ENCODE peak calls at places on chromosomes 6 and 20, in five cellular contexts. One of them, this sample, is unnamed.
A peak's percentile ranks its signal among the peaks of the same experiment; 100 is the strongest.

GRCh38 chr20:63737940-63738686 is 1.5 kb upstream of the SLC2A4RG start:
- DNase-seq in retina: peak; percentile 47
- DNase-seq in RWPE1: no peak
- DNase-seq in astrocyte of the hippocampus: peak; percentile 23
- DNase-seq in NCI-H510A treated with DMSO at 0.1 percent for 48 hours: no peak
- DNase-seq in this sample: no peak

GRCh38 chr6:108581237-108581931 is 20.7 kb downstream of the FOXO3 start:
- DNase-seq in retina: no peak
- DNase-seq in RWPE1: peak; percentile 57
- DNase-seq in astrocyte of the hippocampus: peak; percentile 81
- DNase-seq in NCI-H510A treated with DMSO at 0.1 percent for 48 hours: no peak
- DNase-seq in this sample: peak; percentile 69

GRCh38 chr20:39376788-39377187 is 414.6 kb downstream of the DHX35 start:
- DNase-seq in retina: no peak
- DNase-seq in RWPE1: no peak
- DNase-seq in astrocyte of the hippocampus: no peak
- DNase-seq in NCI-H510A treated with DMSO at 0.1 percent for 48 hours: no peak
- DNase-seq in this sample: no peak

GRCh38 chr20:31560900-31561598 is 44.0 kb upstream of the ID1 start:
- DNase-seq in retina: no peak
- DNase-seq in RWPE1: peak; percentile 96
- DNase-seq in astrocyte of the hippocampus: peak; percentile 96
- DNase-seq in NCI-H510A treated with DMSO at 0.1 percent for 48 hours: no peak
- DNase-seq in this sample: peak; percentile 92

GRCh38 chr6:170244721-170245201 is 46.1 kb downstream of the DLL1 start:
- DNase-seq in retina: peak; percentile 50
- DNase-seq in RWPE1: no peak
- DNase-seq in astrocyte of the hippocampus: no peak
- DNase-seq in NCI-H510A treated with DMSO at 0.1 percent for 48 hours: no peak
- DNase-seq in this sample: no peak

GRCh38 chr6:68279793-68280557 is 355.1 kb upstream of the ADGRB3 start:
- DNase-seq in retina: no peak
- DNase-seq in RWPE1: no peak
- DNase-seq in astrocyte of the hippocampus: peak; percentile 76
- DNase-seq in NCI-H510A treated with DMSO at 0.1 percent for 48 hours: no peak
- DNase-seq in this sample: no peak

GRCh38 chr6:156009656-156010055 is 554.0 kb upstream of the NOX3 start:
- DNase-seq in retina: no peak
- DNase-seq in RWPE1: no peak
- DNase-seq in astrocyte of the hippocampus: peak; percentile 18
- DNase-seq in NCI-H510A treated with DMSO at 0.1 percent for 48 hours: no peak
- DNase-seq in this sample: no peak

GRCh38 chr20:37007898-37008649 is 56.6 kb upstream of the SAMHD1 start:
- DNase-seq in retina: no peak
- DNase-seq in RWPE1: peak; percentile 26
- DNase-seq in astrocyte of the hippocampus: peak; percentile 48
- DNase-seq in NCI-H510A treated with DMSO at 0.1 percent for 48 hours: no peak
- DNase-seq in this sample: no peak

GRCh38 chr6:35218021-35218420 is 4.3 kb downstream of the SCUBE3 start:
- DNase-seq in retina: no peak
- DNase-seq in RWPE1: no peak
- DNase-seq in astrocyte of the hippocampus: no peak
- DNase-seq in NCI-H510A treated with DMSO at 0.1 percent for 48 hours: peak; percentile 33
- DNase-seq in this sample: no peak

GRCh38 chr20:62651285-62652021 is 9.2 kb downstream of the SLCO4A1 start:
- DNase-seq in retina: no peak
- DNase-seq in RWPE1: peak; percentile 36
- DNase-seq in astrocyte of the hippocampus: no peak
- DNase-seq in NCI-H510A treated with DMSO at 0.1 percent for 48 hours: no peak
- DNase-seq in this sample: peak; percentile 31

GRCh38 chr6:150229775-150230561 is 87.1 kb downstream of the PPP1R14C start:
- DNase-seq in retina: no peak
- DNase-seq in RWPE1: peak; percentile 48
- DNase-seq in astrocyte of the hippocampus: peak; percentile 51
- DNase-seq in NCI-H510A treated with DMSO at 0.1 percent for 48 hours: no peak
- DNase-seq in this sample: peak; percentile 90

GRCh38 chr6:149443411-149444181 is 41.2 kb downstream of the ZC3H12D start:
- DNase-seq in retina: no peak
- DNase-seq in RWPE1: no peak
- DNase-seq in astrocyte of the hippocampus: no peak
- DNase-seq in NCI-H510A treated with DMSO at 0.1 percent for 48 hours: no peak
- DNase-seq in this sample: no peak

GRCh38 chr6:41748542-41748941 is 1.3 kb upstream of the PGC start:
- DNase-seq in retina: no peak
- DNase-seq in RWPE1: no peak
- DNase-seq in astrocyte of the hippocampus: no peak
- DNase-seq in NCI-H510A treated with DMSO at 0.1 percent for 48 hours: no peak
- DNase-seq in this sample: no peak

GRCh38 chr6:151891524-151891923 is 84.0 kb downstream of the ESR1 start:
- DNase-seq in retina: no peak
- DNase-seq in RWPE1: no peak
- DNase-seq in astrocyte of the hippocampus: no peak
- DNase-seq in NCI-H510A treated with DMSO at 0.1 percent for 48 hours: no peak
- DNase-seq in this sample: no peak

GRCh38 chr6:131955876-131956275 is 4.7 kb upstream of the CCN2 start:
- DNase-seq in retina: no peak
- DNase-seq in RWPE1: no peak
- DNase-seq in astrocyte of the hippocampus: no peak
- DNase-seq in NCI-H510A treated with DMSO at 0.1 percent for 48 hours: no peak
- DNase-seq in this sample: no peak

GRCh38 chr6:169966312-169967181 is 215.1 kb downstream of the ERMARD start:
- DNase-seq in retina: no peak
- DNase-seq in RWPE1: no peak
- DNase-seq in astrocyte of the hippocampus: no peak
- DNase-seq in NCI-H510A treated with DMSO at 0.1 percent for 48 hours: no peak
- DNase-seq in this sample: peak; percentile 3

GRCh38 chr6:112434896-112435295 is 87.8 kb downstream of the RFPL4B start:
- DNase-seq in retina: no peak
- DNase-seq in RWPE1: no peak
- DNase-seq in astrocyte of the hippocampus: no peak
- DNase-seq in NCI-H510A treated with DMSO at 0.1 percent for 48 hours: no peak
- DNase-seq in this sample: no peak

GRCh38 chr6:136501514-136501913 is 48.7 kb downstream of the MAP7 start:
- DNase-seq in retina: no peak
- DNase-seq in RWPE1: no peak
- DNase-seq in astrocyte of the hippocampus: no peak
- DNase-seq in NCI-H510A treated with DMSO at 0.1 percent for 48 hours: no peak
- DNase-seq in this sample: no peak

GRCh38 chr6:125197795-125198269 is 44.3 kb downstream of the TPD52L1 start:
- DNase-seq in retina: peak; percentile 25
- DNase-seq in RWPE1: peak; percentile 53
- DNase-seq in astrocyte of the hippocampus: peak; percentile 59
- DNase-seq in NCI-H510A treated with DMSO at 0.1 percent for 48 hours: no peak
- DNase-seq in this sample: peak; percentile 24

GRCh38 chr6:47634210-47635047 is 64.0 kb upstream of the ADGRF4 start:
- DNase-seq in retina: no peak
- DNase-seq in RWPE1: no peak
- DNase-seq in astrocyte of the hippocampus: no peak
- DNase-seq in NCI-H510A treated with DMSO at 0.1 percent for 48 hours: no peak
- DNase-seq in this sample: no peak

GRCh38 chr6:70860044-70860443 is 96.8 kb downstream of the B3GAT2 start:
- DNase-seq in retina: no peak
- DNase-seq in RWPE1: no peak
- DNase-seq in astrocyte of the hippocampus: peak; percentile 42
- DNase-seq in NCI-H510A treated with DMSO at 0.1 percent for 48 hours: no peak
- DNase-seq in this sample: no peak

GRCh38 chr6:142313284-142313683 is 11.5 kb downstream of the ADGRG6 start:
- DNase-seq in retina: no peak
- DNase-seq in RWPE1: no peak
- DNase-seq in astrocyte of the hippocampus: no peak
- DNase-seq in NCI-H510A treated with DMSO at 0.1 percent for 48 hours: no peak
- DNase-seq in this sample: no peak

GRCh38 chr20:15491564-15491963 is 1081.7 kb downstream of the KIF16B start:
- DNase-seq in retina: no peak
- DNase-seq in RWPE1: no peak
- DNase-seq in astrocyte of the hippocampus: no peak
- DNase-seq in NCI-H510A treated with DMSO at 0.1 percent for 48 hours: no peak
- DNase-seq in this sample: no peak

GRCh38 chr6:39905640-39905975 is 28.7 kb downstream of the MOCS1 start:
- DNase-seq in retina: no peak
- DNase-seq in RWPE1: no peak
- DNase-seq in astrocyte of the hippocampus: no peak
- DNase-seq in NCI-H510A treated with DMSO at 0.1 percent for 48 hours: no peak
- DNase-seq in this sample: no peak

GRCh38 chr6:151389640-151390275 is 1.6 kb downstream of the ZBTB2 start:
- DNase-seq in retina: peak; percentile 95
- DNase-seq in RWPE1: peak; percentile 74
- DNase-seq in astrocyte of the hippocampus: peak; percentile 76
- DNase-seq in NCI-H510A treated with DMSO at 0.1 percent for 48 hours: peak; percentile 87
- DNase-seq in this sample: peak; percentile 82

GRCh38 chr20:32482251-32483220 is 102.6 kb downstream of the NOL4L start:
- DNase-seq in retina: peak; percentile 69
- DNase-seq in RWPE1: no peak
- DNase-seq in astrocyte of the hippocampus: peak; percentile 60
- DNase-seq in NCI-H510A treated with DMSO at 0.1 percent for 48 hours: peak; percentile 37
- DNase-seq in this sample: peak; percentile 42

GRCh38 chr6:90216081-90216977 is 80.3 kb downstream of the BACH2 start:
- DNase-seq in retina: peak; percentile 65
- DNase-seq in RWPE1: no peak
- DNase-seq in astrocyte of the hippocampus: peak; percentile 92
- DNase-seq in NCI-H510A treated with DMSO at 0.1 percent for 48 hours: no peak
- DNase-seq in this sample: peak; percentile 37

GRCh38 chr6:44788387-44788981 is 401.0 kb downstream of the CDC5L start:
- DNase-seq in retina: no peak
- DNase-seq in RWPE1: no peak
- DNase-seq in astrocyte of the hippocampus: no peak
- DNase-seq in NCI-H510A treated with DMSO at 0.1 percent for 48 hours: no peak
- DNase-seq in this sample: no peak

GRCh38 chr6:142892254-142893021 is 52.5 kb downstream of the HIVEP2 start:
- DNase-seq in retina: no peak
- DNase-seq in RWPE1: no peak
- DNase-seq in astrocyte of the hippocampus: no peak
- DNase-seq in NCI-H510A treated with DMSO at 0.1 percent for 48 hours: no peak
- DNase-seq in this sample: no peak

GRCh38 chr6:38867726-38868125 is 152.6 kb downstream of the DNAH8 start:
- DNase-seq in retina: no peak
- DNase-seq in RWPE1: peak; percentile 10
- DNase-seq in astrocyte of the hippocampus: no peak
- DNase-seq in NCI-H510A treated with DMSO at 0.1 percent for 48 hours: no peak
- DNase-seq in this sample: peak; percentile 60

This sample was measured in Daoy.